ENCODE peak calls at places on chromosomes 1 and 21, in ten cellular contexts. Z, E, O, P, T, K, N, F, Q and D are unnamed samples.

GRCh38 chr1:151756291-151756690 is 7.0 kb downstream of the MRPL9 start:
- DNase-seq in F (peak; percentile 31), Z (no peak), K (no peak), P (no peak), N (no peak), E (no peak), T (no peak), Q (no peak), O (no peak), D (peak; percentile 32)

GRCh38 chr21:37223804-37224345 is 43.3 kb downstream of the VPS26C start:
- DNase-seq in K (no peak), Q (no peak), N (no peak), O (no peak), F (no peak), Z (no peak), T (no peak), P (no peak), E (no peak), D (no peak)

GRCh38 chr1:208595745-208596144 is 351.6 kb upstream of the PLXNA2 start:
- DNase-seq in Q (no peak), P (no peak), F (peak; percentile 47), K (no peak), T (no peak), Z (no peak), N (no peak), E (no peak), O (no peak), D (peak; percentile 66)

GRCh38 chr1:44775930-44776748 is 799 bp downstream of the RPS8 start:
- DNase-seq in Q (peak; percentile 15), N (no peak), K (peak; percentile 88), Z (peak; percentile 48), T (peak; percentile 30), P (peak; percentile 54), E (no peak), O (no peak), F (no peak), D (no peak)

GRCh38 chr1:65393345-65393744 is 27.1 kb upstream of the LEPR start:
- DNase-seq in Q (no peak), Z (no peak), E (no peak), F (peak; percentile 53), O (no peak), K (no peak), P (peak; percentile 29), N (no peak), T (no peak), D (peak; percentile 44)

GRCh38 chr1:233114860-233115259 is 164.4 kb downstream of the NTPCR start:
- DNase-seq in Z (no peak), E (no peak), P (peak; percentile 9), K (no peak), N (no peak), T (no peak), Q (no peak), O (no peak), F (no peak), D (no peak)

GRCh38 chr1:201562257-201562656 is 23.3 kb downstream of the NAV1 start:
- DNase-seq in E (no peak), Q (no peak), T (no peak), P (no peak), F (peak; percentile 96), N (no peak), Z (no peak), K (no peak), O (peak; percentile 16), D (peak; percentile 71)

GRCh38 chr21:28762357-28762735 is 230.3 kb downstream of the LTN1 start:
- DNase-seq in F (no peak), Q (no peak), T (no peak), N (no peak), P (no peak), Z (no peak), E (no peak), O (no peak), K (no peak), D (no peak)

GRCh38 chr21:34205811-34206635 is 132.6 kb downstream of the MRPS6 start:
- DNase-seq in N (no peak), K (no peak), F (no peak), Z (no peak), E (no peak), O (no peak), P (no peak), T (no peak), Q (no peak), D (no peak)

GRCh38 chr1:1132042-1132927 is 16.4 kb upstream of the C1orf159 start:
- DNase-seq in P (no peak), N (no peak), E (no peak), Q (no peak), K (no peak), F (no peak), O (peak; percentile 69), T (peak; percentile 72), Z (peak; percentile 76), D (no peak)

GRCh38 chr1:6622396-6623152 is 2.1 kb upstream of the THAP3 start:
- DNase-seq in F (no peak), Z (no peak), P (no peak), E (no peak), N (no peak), Q (no peak), K (no peak), O (no peak), T (no peak), D (no peak)
- H3K27ac ChIP-seq in F (no peak overlapping the region), Z (no peak overlapping the region), P (no peak overlapping the region), E (no peak overlapping the region), N (no peak overlapping the region), Q (peak overlapping the region; percentile 92), K (no peak overlapping the region), O (no peak overlapping the region), T (no peak overlapping the region), D (no peak overlapping the region)

GRCh38 chr1:118859999-118860398 is 128.1 kb downstream of the TBX15 start:
- DNase-seq in K (no peak), P (no peak), Z (no peak), Q (no peak), O (no peak), N (no peak), F (no peak), E (no peak), T (no peak), D (no peak)

GRCh38 chr1:118862755-118863154 is 125.4 kb downstream of the TBX15 start:
- DNase-seq in K (no peak), E (no peak), T (no peak), P (no peak), N (no peak), O (no peak), Q (no peak), F (peak; percentile 36), Z (no peak), D (no peak)

GRCh38 chr1:118866330-118866729 is 121.8 kb downstream of the TBX15 start:
- DNase-seq in P (peak; percentile 5), E (no peak), N (no peak), F (no peak), Z (no peak), O (no peak), K (no peak), T (no peak), Q (no peak), D (no peak)

GRCh38 chr1:118861216-118861615 is 126.9 kb downstream of the TBX15 start:
- DNase-seq in N (no peak), P (no peak), Z (no peak), E (no peak), Q (no peak), O (no peak), T (no peak), K (no peak), F (no peak), D (no peak)

GRCh38 chr1:118863688-118864087 is 124.5 kb downstream of the TBX15 start:
- DNase-seq in K (no peak), F (no peak), Z (no peak), P (no peak), E (no peak), N (no peak), Q (no peak), O (no peak), T (no peak), D (no peak)
- H3K27me3 ChIP-seq in K (no peaks in the 10 kb centered on the region), F (no peaks in the 10 kb centered on the region), Z (no peaks in the 10 kb centered on the region), P (no peaks in the 10 kb centered on the region), E (no peaks in the 10 kb centered on the region), N (no peaks in the 10 kb centered on the region), Q (no peaks in the 10 kb centered on the region), O (no peaks in the 10 kb centered on the region), T (no peaks in the 10 kb centered on the region), D (no peaks in the 10 kb centered on the region)

GRCh38 chr1:28740118-28740517 is 3.4 kb downstream of the YTHDF2 start:
- DNase-seq in Q (no peak), K (no peak), E (no peak), N (no peak), Z (no peak), P (no peak), F (no peak), T (no peak), O (no peak), D (no peak)
- H3K27ac ChIP-seq in Q (no peak overlapping the region), K (peak overlapping the region; percentile 2), E (no peak overlapping the region), N (no peak overlapping the region), Z (no peak overlapping the region), P (no peak overlapping the region), F (no peak overlapping the region), T (no peak overlapping the region), O (no peak overlapping the region), D (no peak overlapping the region)

GRCh38 chr1:11575553-11575952 is 78.7 kb downstream of the FBXO2 start:
- DNase-seq in F (no peak), Z (no peak), P (no peak), T (no peak), K (peak; percentile 13), N (no peak), O (no peak), E (no peak), Q (no peak), D (no peak)

GRCh38 chr1:11573293-11573692 is 80.9 kb downstream of the FBXO2 start:
- DNase-seq in N (no peak), Z (no peak), P (no peak), K (peak; percentile 40), Q (no peak), T (no peak), E (no peak), F (no peak), O (no peak), D (no peak)

GRCh38 chr1:11579506-11579905 is 74.7 kb downstream of the FBXO2 start:
- DNase-seq in F (no peak), E (no peak), Z (no peak), P (no peak), Q (no peak), O (no peak), T (no peak), K (no peak), N (no peak), D (no peak)

GRCh38 chr1:11571906-11572616 is 82.2 kb downstream of the FBXO2 start:
- DNase-seq in P (peak; percentile 50), T (no peak), E (no peak), N (no peak), K (peak; percentile 28), F (no peak), Q (peak; percentile 46), O (no peak), Z (no peak), D (no peak)

DNA sequence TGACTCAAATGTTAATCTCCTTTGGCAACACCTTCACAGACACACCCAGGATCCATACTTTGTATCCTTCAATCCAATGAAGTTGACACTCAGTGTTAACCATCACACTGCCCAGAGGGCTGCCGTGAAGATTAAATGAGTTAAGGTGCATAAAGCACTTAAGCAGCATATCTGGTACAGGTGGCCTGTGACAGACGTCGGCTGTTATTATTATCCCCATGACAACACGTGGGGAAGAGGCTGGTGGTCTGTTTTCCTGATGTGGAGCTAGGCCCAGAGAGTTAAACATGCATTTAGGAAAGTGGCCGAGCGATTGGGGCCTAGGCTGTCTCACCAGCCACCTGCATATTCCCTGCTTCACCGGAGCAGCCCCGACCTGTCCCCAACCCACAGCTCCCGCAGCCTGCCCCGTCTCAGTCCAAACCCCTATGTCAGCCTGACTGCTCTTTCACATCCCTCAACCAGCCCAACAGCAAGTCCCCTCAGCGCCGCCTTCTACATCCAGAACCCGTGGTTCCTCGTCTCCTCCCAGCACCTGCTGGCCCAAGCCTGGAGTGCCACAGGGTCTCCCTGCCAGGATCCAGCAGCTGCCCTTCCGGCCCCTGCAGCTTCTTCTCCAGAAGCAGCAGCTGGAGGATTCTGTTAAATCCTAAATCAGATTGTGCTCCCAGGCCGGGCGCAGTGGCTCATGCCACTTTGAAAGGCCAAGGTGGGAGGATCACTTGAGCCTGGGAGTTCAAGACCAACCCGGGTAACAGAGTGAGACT is 77.9 kb downstream of the FBXO2 start:
- DNase-seq in F (no peak), O (no peak), N (no peak), E (no peak), T (no peak), Q (no peak), K (no peak), Z (no peak), P (no peak), D (no peak)
- H3K27me3 ChIP-seq in F (no peaks in the 10 kb centered on the region), O (peaks cover 8% of the 10 kb centered on the region), N (peaks cover 7% of the 10 kb centered on the region), E (no peaks in the 10 kb centered on the region), T (no peaks in the 10 kb centered on the region), Q (no peaks in the 10 kb centered on the region), K (peaks cover 2% of the 10 kb centered on the region), Z (no peaks in the 10 kb centered on the region), P (peaks cover 84% of the 10 kb centered on the region), D (no peaks in the 10 kb centered on the region)